ENCODE peak calls at places on chromosomes 1 and 21, in six cellular contexts. I, V, Y, Q, K and L are unnamed samples.

GRCh38 chr1:234214911-234215892 is 158.1 kb upstream of the COA6 start:
- DNase-seq in I (peak), V (peak), Y (no peak), Q (no peak), K (no peak), L (no peak)

GRCh38 chr1:35569956-35570355 is 3.2 kb upstream of the TFAP2E start:
- DNase-seq in I (no peak), V (no peak), Y (no peak), Q (no peak), K (no peak), L (no peak)

GRCh38 chr21:32389337-32390015 is 3.3 kb downstream of the URB1 start:
- DNase-seq in I (no peak), V (no peak), Y (no peak), Q (no peak), K (no peak), L (no peak)

GRCh38 chr21:30718239-30718909 is at the start of gene KRTAP21-3:
- DNase-seq in I (no peak), V (no peak), Y (no peak), Q (no peak), K (no peak), L (no peak)

GRCh38 chr1:62621907-62622306 is 24.6 kb downstream of the ANGPTL3 start:
- DNase-seq in I (no peak), V (no peak), Y (no peak), Q (peak), K (no peak), L (no peak)

GRCh38 chr1:27658951-27659496 is 13.0 kb downstream of the IFI6 start:
- DNase-seq in I (no peak), V (peak), Y (no peak), Q (no peak), K (no peak), L (peak)

GRCh38 chr1:76433528-76433927 is 359.0 kb downstream of the ST6GALNAC3 start:
- DNase-seq in I (no peak), V (no peak), Y (no peak), Q (no peak), K (no peak), L (no peak)

GRCh38 chr1:211684791-211685190 is 9.4 kb upstream of the NEK2 start:
- DNase-seq in I (no peak), V (no peak), Y (no peak), Q (no peak), K (no peak), L (no peak)

GRCh38 chr1:220691039-220691684 is 999 bp downstream of the C1orf115 start:
- DNase-seq in I (no peak), V (no peak), Y (no peak), Q (no peak), K (no peak), L (no peak)

GRCh38 chr1:92705456-92705855 is 79.5 kb downstream of the EVI5 start:
- DNase-seq in I (no peak), V (no peak), Y (no peak), Q (no peak), K (no peak), L (no peak)

GRCh38 chr1:22452401-22452963 is 831 bp downstream of the ZBTB40 start:
- DNase-seq in I (peak), V (no peak), Y (peak), Q (no peak), K (no peak), L (no peak)

GRCh38 chr1:247119600-247120407 is 15.6 kb upstream of the ZNF669 start:
- DNase-seq in I (no peak), V (no peak), Y (no peak), Q (no peak), K (no peak), L (no peak)

GRCh38 chr1:28811766-28812668 is at the start of gene OPRD1:
- DNase-seq in I (no peak), V (no peak), Y (no peak), Q (no peak), K (no peak), L (no peak)

GRCh38 chr1:89081005-89081404 is 16.0 kb upstream of the GBP1 start:
- DNase-seq in I (no peak), V (no peak), Y (no peak), Q (no peak), K (no peak), L (no peak)

GRCh38 chr1:178189814-178190213 is 95.9 kb downstream of the RASAL2 start:
- DNase-seq in I (no peak), V (no peak), Y (peak), Q (no peak), K (no peak), L (no peak)

GRCh38 chr1:30708361-30708728 is 15.0 kb downstream of the MATN1 start:
- DNase-seq in I (no peak), V (no peak), Y (no peak), Q (no peak), K (no peak), L (no peak)

GRCh38 chr1:51768971-51769601 is 109.4 kb downstream of the NRDC start:
- DNase-seq in I (peak), V (no peak), Y (no peak), Q (no peak), K (peak), L (peak)

GRCh38 chr1:231611111-231611510 is 15.5 kb upstream of the DISC1 start:
- DNase-seq in I (no peak), V (no peak), Y (no peak), Q (no peak), K (no peak), L (no peak)

GRCh38 chr1:224329842-224330753 is at the start of gene NVL:
- DNase-seq in I (peak), V (peak), Y (peak), Q (peak), K (peak), L (peak)
- TF ChIP-seq POLR2A in I (no peak), V (no peak), Y (peak), Q (no peak), K (no peak), L (no peak)

DNA sequence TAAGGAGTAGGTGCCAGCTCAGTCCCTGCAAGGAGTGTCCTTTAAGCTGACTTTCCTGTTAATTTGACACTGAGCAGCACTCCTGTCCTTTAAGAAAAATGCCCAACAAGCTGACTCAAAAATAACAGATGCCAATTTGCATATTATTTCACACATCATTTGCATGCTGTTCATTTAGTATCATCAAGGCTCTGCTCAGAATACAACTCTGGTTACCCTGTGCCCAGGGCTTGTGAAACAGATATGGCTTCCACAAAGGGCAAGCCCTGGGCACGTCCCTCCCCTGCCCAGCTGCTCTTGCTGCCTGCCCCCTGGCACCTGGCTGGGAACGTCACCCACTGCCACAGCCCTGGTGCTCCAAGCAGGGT is 10.3 kb downstream of the KCNN3 start:
- DNase-seq in I (no peak), V (no peak), Y (no peak), Q (no peak), K (no peak), L (no peak)
- TF ChIP-seq POLR2A in I (no peak), V (no peak), Y (no peak), Q (no peak), K (no peak), L (no peak)

DNA sequence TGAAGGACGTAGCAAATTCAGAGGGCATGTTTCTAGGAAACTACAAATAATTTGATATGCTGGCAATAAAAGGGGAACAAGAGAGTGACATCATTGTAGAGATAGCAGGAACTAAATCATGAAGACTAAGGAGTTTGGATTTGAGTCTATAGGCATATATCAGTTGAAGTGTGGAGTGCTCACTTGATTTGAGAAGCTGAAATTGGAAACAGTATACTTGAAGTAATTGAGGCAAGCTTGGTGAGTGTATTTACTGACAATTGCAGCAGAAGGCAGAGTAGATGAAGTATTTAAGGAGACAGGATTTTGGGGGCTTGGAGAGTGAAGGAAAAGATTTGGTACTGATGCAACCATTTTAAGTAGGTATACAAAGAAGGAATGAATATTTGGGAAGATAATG is 6.4 kb upstream of the TMCO2 start:
- DNase-seq in I (no peak), V (no peak), Y (no peak), Q (no peak), K (no peak), L (no peak)
- TF ChIP-seq POLR2A in I (no peak), V (no peak), Y (no peak), Q (no peak), K (no peak), L (no peak)

DNA sequence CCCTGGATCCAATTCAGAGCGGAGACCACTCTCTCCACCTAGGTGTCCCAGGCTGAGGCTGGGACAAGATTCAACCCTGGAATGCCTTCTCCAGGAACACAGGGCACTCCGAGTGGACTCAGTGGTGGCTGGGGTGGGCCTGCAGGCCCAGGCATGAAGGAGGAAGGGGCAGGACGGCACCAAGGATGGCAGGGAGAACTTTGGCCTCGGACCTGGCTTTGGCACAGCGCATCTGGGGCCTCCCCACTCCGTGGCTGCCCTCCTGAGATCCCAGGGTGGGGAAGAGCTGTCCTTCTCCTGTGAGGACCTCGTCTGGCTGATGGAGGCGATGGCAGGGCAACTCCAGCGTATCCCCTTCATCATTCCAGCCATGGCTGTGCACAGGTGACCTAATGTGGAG is 35.6 kb downstream of the DHCR24 start:
- DNase-seq in I (no peak), V (no peak), Y (no peak), Q (peak), K (no peak), L (no peak)
- TF ChIP-seq POLR2A in I (no peak), V (no peak), Y (no peak), Q (no peak), K (no peak), L (no peak)

GRCh38 chr1:31939484-31940329 is 1.5 kb upstream of the PTP4A2 start:
- DNase-seq in I (peak), V (peak), Y (no peak), Q (no peak), K (peak), L (peak)
- TF ChIP-seq POLR2A in I (no peak), V (no peak), Y (no peak), Q (no peak), K (no peak), L (no peak)